ENCODE peak calls at places on chromosomes 7 and 10, in six cellular contexts. E, Y, P, M, H and A are unnamed samples. For H3K9me3, the result is how much of the 10 kb centered on the place peaks cover.

GRCh38 chr7:26280097-26280496 is 11.6 kb upstream of the SNX10 start:
- DNase-seq in P (no peak), M (no peak), E (no peak), Y (no peak), H (no peak), A (no peak)

GRCh38 chr7:144659211-144659610 is 176.6 kb downstream of the TPK1 start:
- DNase-seq in P (no peak), H (no peak), M (no peak), E (no peak), Y (no peak), A (no peak)

GRCh38 chr10:26296351-26296750 is 79.8 kb downstream of the GAD2 start:
- DNase-seq in M (no peak), H (no peak), P (no peak), E (no peak), Y (no peak), A (no peak)

GRCh38 chr10:11655839-11656238 is 44.4 kb upstream of the USP6NL start:
- DNase-seq in M (no peak), Y (no peak), H (no peak), E (no peak), P (no peak), A (no peak)

GRCh38 chr7:7882888-7883287 is 85.7 kb upstream of the GLCCI1 start:
- DNase-seq in H (no peak), E (no peak), Y (no peak), P (no peak), M (no peak), A (no peak)

GRCh38 chr10:21473135-21473534 is 52.3 kb downstream of the SKIDA1 start:
- DNase-seq in H (no peak), Y (peak), M (no peak), E (no peak), P (no peak), A (no peak)

GRCh38 chr10:74307061-74307651 is 156.1 kb downstream of the ADK start:
- DNase-seq in Y (no peak), H (no peak), P (no peak), E (no peak), M (no peak), A (no peak)

GRCh38 chr10:101896466-101896865 is 52.9 kb upstream of the KCNIP2 start:
- DNase-seq in E (no peak), P (no peak), M (no peak), Y (no peak), H (no peak), A (no peak)

GRCh38 chr10:91296471-91296870 is 76.0 kb downstream of the PCGF5 start:
- DNase-seq in M (no peak), P (no peak), Y (peak), H (no peak), E (no peak), A (no peak)

GRCh38 chr10:124231188-124232135 is 138.1 kb upstream of the CHST15 start:
- DNase-seq in H (no peak), M (no peak), E (no peak), P (peak), Y (no peak), A (no peak)

GRCh38 chr7:42549866-42550485 is 313.0 kb upstream of the GLI3 start:
- DNase-seq in Y (no peak), P (no peak), M (no peak), H (no peak), E (no peak), A (no peak)

GRCh38 chr7:3120513-3120912 is 76.8 kb upstream of the CARD11 start:
- DNase-seq in M (no peak), Y (no peak), E (no peak), H (no peak), P (no peak), A (no peak)

GRCh38 chr7:140439359-140439758 is 35.5 kb downstream of the RAB19 start:
- DNase-seq in M (no peak), E (no peak), P (no peak), Y (no peak), H (no peak), A (no peak)

GRCh38 chr10:29140991-29141390 is 147.9 kb upstream of the LYZL1 start:
- DNase-seq in E (no peak), P (no peak), H (no peak), Y (no peak), M (peak), A (no peak)

GRCh38 chr10:45655219-45655618 is 17.4 kb downstream of the ZFAND4 start:
- DNase-seq in H (no peak), P (no peak), E (no peak), M (no peak), Y (no peak), A (no peak)

GRCh38 chr7:5226921-5227785 is 37.1 kb downstream of the WIPI2 start:
- DNase-seq in E (no peak), M (no peak), Y (no peak), P (no peak), H (no peak), A (no peak)

GRCh38 chr10:75294518-75294865 is 58.7 kb upstream of the COMTD1 start:
- DNase-seq in E (no peak), H (peak), M (no peak), P (no peak), Y (peak), A (peak)

GRCh38 chr10:103598654-103599115 is 105.2 kb downstream of the NEURL1 start:
- DNase-seq in H (peak), P (no peak), E (peak), M (peak), Y (peak), A (no peak)

GRCh38 chr10:61903991-61904350 is 2.5 kb downstream of the ARID5B start:
- DNase-seq in P (no peak), H (no peak), Y (no peak), E (no peak), M (no peak), A (no peak)

GRCh38 chr7:77310982-77311381 is 105.2 kb downstream of the GSAP start:
- DNase-seq in P (no peak), Y (no peak), H (no peak), M (no peak), E (no peak), A (no peak)

GRCh38 chr7:77313086-77313485 is 103.1 kb downstream of the GSAP start:
- DNase-seq in H (no peak), E (no peak), P (no peak), Y (no peak), M (no peak), A (no peak)

GRCh38 chr7:77309714-77310220 is 106.4 kb downstream of the GSAP start:
- DNase-seq in E (no peak), P (no peak), M (no peak), H (no peak), Y (no peak), A (no peak)

GRCh38 chr7:77306231-77307067 is 106.8 kb upstream of the FGL2 start:
- DNase-seq in P (no peak), M (no peak), E (no peak), Y (no peak), H (no peak), A (no peak)

DNA sequence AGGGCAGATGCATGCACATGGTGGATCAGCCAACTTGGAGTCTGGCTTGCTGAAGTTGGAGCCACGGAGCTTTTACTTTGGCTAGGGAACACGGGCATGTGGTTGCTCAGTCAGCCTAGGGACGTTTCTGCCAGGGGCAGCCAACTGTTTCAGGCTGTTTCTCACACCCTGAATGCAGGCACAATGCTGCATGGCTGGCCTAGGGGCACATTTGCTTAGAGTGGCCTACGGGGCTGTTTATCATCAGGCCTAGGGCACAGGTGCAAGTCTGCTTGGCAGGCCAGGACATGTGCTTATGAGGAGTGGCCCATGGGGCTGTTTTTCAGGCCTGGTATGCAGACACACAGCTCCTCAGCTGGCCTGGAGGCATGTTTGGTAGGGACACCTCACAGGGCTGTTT is 107.4 kb downstream of the GSAP start:
- DNase-seq in Y (no peak), M (no peak), E (no peak), H (no peak), P (no peak), A (no peak)
- H3K9me3 ChIP-seq in Y (under half), M (under half), E (under half), H (under half), P (under half), A (under half)

DNA sequence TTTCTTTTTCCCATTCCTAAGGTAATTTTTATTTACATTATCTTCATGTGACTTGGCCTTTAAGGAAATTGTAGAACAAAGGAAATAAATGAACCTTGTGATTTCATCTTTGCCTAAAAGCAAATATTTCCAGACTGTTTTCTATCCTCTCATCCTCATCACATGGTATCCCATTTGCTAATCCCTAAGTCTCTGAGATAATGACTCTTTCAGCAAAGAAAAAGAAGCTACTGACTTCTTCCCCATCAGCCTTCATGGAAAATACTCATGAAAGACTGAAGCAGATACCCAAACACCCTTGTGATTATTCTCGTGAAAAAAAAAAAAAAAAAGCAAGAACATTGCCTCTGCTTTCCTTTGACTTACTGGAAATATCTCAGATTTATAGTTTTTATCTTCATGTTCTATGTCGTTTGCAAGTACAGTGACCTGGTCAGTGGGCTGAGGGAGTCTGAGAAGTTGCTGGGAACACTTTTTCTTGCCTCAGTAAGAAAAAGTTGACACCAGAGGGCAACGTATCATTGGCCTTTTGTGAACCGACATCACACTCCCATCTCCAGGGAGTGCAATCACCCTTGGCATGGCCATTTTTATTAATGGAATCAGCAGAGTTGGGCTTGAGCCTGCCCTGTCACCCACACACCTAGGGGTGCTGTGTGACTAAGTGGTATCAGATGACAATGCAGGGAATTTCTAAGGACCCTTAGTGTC is 246.0 kb upstream of the KMT2E start:
- DNase-seq in H (no peak), M (no peak), Y (peak), E (no peak), P (no peak), A (no peak)
- TF ChIP-seq CTCF in H (no peak), M (no peak), Y (no peak), E (no peak), P (no peak), A (no peak)

DNA sequence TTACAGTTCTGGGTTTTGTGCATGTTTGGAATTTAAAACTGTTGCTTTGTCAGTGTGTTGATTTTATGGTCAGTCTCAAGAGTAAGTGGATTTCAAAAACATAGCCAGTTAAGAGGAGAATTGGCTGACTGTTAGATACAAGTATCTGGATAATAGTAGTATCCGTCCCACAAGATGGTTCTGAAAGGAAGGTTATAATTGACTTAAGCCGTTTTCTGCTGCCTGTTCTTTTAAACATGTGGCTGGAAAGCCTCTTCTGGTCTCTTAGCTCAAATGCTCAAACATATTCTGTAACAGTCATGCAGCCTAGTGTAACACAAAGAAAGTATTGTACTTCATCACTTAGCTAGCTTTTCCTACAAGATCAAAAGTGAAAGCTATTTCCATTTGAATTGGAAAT is 170.8 kb downstream of the POLR1F start:
- DNase-seq in E (no peak), M (no peak), H (no peak), Y (peak), P (no peak), A (no peak)
- H3K9me3 ChIP-seq in E (under half), M (under half), H (under half), Y (under half), P (under half), A (under half)

GRCh38 chr10:129680661-129681344 is 213.8 kb downstream of the MGMT start:
- DNase-seq in H (no peak), P (no peak), E (no peak), Y (no peak), M (no peak), A (no peak)
- TF ChIP-seq CTCF in H (no peak), P (no peak), E (no peak), Y (no peak), M (no peak), A (no peak)

DNA sequence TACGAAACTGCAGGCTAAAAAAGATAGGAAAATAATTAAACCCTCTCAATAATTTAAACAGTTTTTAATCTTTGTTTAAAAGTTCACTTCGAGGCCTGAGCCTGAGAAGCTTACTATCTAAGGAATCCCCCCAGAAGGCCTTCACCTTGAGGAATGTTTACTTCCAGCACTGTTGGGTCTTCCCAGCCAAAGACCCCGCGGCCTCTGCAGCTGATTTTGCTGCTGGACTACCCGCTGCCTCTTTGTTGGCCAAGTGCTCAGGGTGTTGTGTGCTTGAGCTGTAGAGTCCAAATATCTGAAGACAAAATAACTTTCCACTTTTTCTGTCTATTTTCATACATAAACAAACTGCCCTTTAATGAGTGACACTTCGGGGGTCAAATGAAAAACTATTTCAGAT is 292.7 kb downstream of the GLRX3 start:
- DNase-seq in E (peak), Y (no peak), M (no peak), P (no peak), H (no peak), A (no peak)
- H3K9me3 ChIP-seq in E (under half), Y (under half), M (under half), P (under half), H (under half), A (under half)